ENCODE peak calls at places on chromosomes 16 and 17, in nine cellular contexts. I, R, N, C, J, X, B, S and Y are unnamed samples.

GRCh38 chr17:36592711-36593321 is 1.1 kb downstream of the DHRS11 start:
- DNase-seq in I (no peak), R (no peak), N (no peak), C (no peak), J (no peak), X (no peak), B (no peak), S (no peak), Y (no peak)

GRCh38 chr16:20332411-20332810 is 5.1 kb upstream of the GP2 start:
- DNase-seq in I (no peak), R (no peak), N (no peak), C (no peak), J (no peak), X (no peak), B (no peak), S (no peak), Y (no peak)

GRCh38 chr17:67258836-67259468 is 14.0 kb upstream of the HELZ start:
- DNase-seq in I (peak), R (no peak), N (no peak), C (no peak), J (no peak), X (no peak), B (no peak), S (no peak), Y (no peak)

GRCh38 chr16:87351320-87351698 is 32.3 kb downstream of the FBXO31 start:
- DNase-seq in I (no peak), R (no peak), N (no peak), C (no peak), J (no peak), X (no peak), B (no peak), S (no peak), Y (no peak)

GRCh38 chr17:6069611-6070279 is 434 bp upstream of the WSCD1 start:
- DNase-seq in I (no peak), R (no peak), N (no peak), C (no peak), J (no peak), X (no peak), B (no peak), S (no peak), Y (peak)

GRCh38 chr16:19108409-19109287 is 5.1 kb upstream of the ITPRIPL2 start:
- DNase-seq in I (no peak), R (no peak), N (no peak), C (no peak), J (no peak), X (no peak), B (no peak), S (no peak), Y (no peak)

GRCh38 chr17:66676421-66676820 is 158.5 kb upstream of the CACNG5 start:
- DNase-seq in I (no peak), R (no peak), N (no peak), C (no peak), J (no peak), X (peak), B (no peak), S (no peak), Y (no peak)

GRCh38 chr16:88754912-88755744 is 29.9 kb downstream of the PIEZO1 start:
- DNase-seq in I (no peak), R (peak), N (no peak), C (peak), J (peak), X (peak), B (no peak), S (no peak), Y (no peak)

GRCh38 chr16:2339521-2340484 is 725 bp downstream of the ABCA3 start:
- DNase-seq in I (peak), R (peak), N (peak), C (no peak), J (peak), X (peak), B (peak), S (peak), Y (no peak)

GRCh38 chr16:20799599-20799998 is 6.7 kb downstream of the ERI2 start:
- DNase-seq in I (no peak), R (no peak), N (no peak), C (no peak), J (no peak), X (peak), B (no peak), S (no peak), Y (no peak)

GRCh38 chr16:10728035-10728462 is 15.6 kb upstream of the NUBP1 start:
- DNase-seq in I (no peak), R (no peak), N (no peak), C (no peak), J (no peak), X (no peak), B (no peak), S (no peak), Y (no peak)

GRCh38 chr17:71631483-71631882 is 489.3 kb upstream of the SOX9 start:
- DNase-seq in I (no peak), R (no peak), N (no peak), C (peak), J (no peak), X (peak), B (no peak), S (no peak), Y (no peak)

GRCh38 chr17:80811181-80812105 is 180.2 kb upstream of the CHMP6 start:
- DNase-seq in I (no peak), R (no peak), N (peak), C (no peak), J (no peak), X (no peak), B (no peak), S (no peak), Y (no peak)

GRCh38 chr16:86942469-86943175 is 364.3 kb downstream of the FOXL1 start:
- DNase-seq in I (no peak), R (no peak), N (no peak), C (peak), J (no peak), X (peak), B (no peak), S (no peak), Y (peak)

GRCh38 chr16:86878290-86879160 is 300.2 kb downstream of the FOXL1 start:
- DNase-seq in I (no peak), R (no peak), N (no peak), C (no peak), J (peak), X (no peak), B (no peak), S (no peak), Y (peak)

GRCh38 chr16:81445143-81445922 is 725 bp downstream of the CMIP start:
- DNase-seq in I (no peak), R (peak), N (no peak), C (no peak), J (peak), X (peak), B (peak), S (no peak), Y (no peak)

GRCh38 chr17:6713130-6713917 is at the start of gene SLC13A5:
- DNase-seq in I (no peak), R (peak), N (no peak), C (no peak), J (peak), X (peak), B (peak), S (no peak), Y (no peak)

GRCh38 chr17:49067163-49067562 is 65.4 kb upstream of the B4GALNT2 start:
- DNase-seq in I (no peak), R (no peak), N (no peak), C (no peak), J (no peak), X (no peak), B (no peak), S (no peak), Y (no peak)

GRCh38 chr17:77320046-77320445 is 179.3 kb downstream of the SEC14L1 start:
- DNase-seq in I (peak), R (no peak), N (peak), C (no peak), J (no peak), X (no peak), B (no peak), S (no peak), Y (peak)

GRCh38 chr17:40556198-40556661 is 9.0 kb downstream of the CCR7 start:
- DNase-seq in I (no peak), R (no peak), N (no peak), C (no peak), J (no peak), X (no peak), B (no peak), S (no peak), Y (no peak)

GRCh38 chr17:57021226-57021940 is 43.5 kb downstream of the SCPEP1 start:
- DNase-seq in I (no peak), R (no peak), N (peak), C (no peak), J (no peak), X (peak), B (no peak), S (no peak), Y (no peak)

GRCh38 chr16:4660454-4661007 is 32.8 kb upstream of the NUDT16L1 start:
- DNase-seq in I (no peak), R (no peak), N (no peak), C (no peak), J (peak), X (peak), B (no peak), S (peak), Y (no peak)

DNA sequence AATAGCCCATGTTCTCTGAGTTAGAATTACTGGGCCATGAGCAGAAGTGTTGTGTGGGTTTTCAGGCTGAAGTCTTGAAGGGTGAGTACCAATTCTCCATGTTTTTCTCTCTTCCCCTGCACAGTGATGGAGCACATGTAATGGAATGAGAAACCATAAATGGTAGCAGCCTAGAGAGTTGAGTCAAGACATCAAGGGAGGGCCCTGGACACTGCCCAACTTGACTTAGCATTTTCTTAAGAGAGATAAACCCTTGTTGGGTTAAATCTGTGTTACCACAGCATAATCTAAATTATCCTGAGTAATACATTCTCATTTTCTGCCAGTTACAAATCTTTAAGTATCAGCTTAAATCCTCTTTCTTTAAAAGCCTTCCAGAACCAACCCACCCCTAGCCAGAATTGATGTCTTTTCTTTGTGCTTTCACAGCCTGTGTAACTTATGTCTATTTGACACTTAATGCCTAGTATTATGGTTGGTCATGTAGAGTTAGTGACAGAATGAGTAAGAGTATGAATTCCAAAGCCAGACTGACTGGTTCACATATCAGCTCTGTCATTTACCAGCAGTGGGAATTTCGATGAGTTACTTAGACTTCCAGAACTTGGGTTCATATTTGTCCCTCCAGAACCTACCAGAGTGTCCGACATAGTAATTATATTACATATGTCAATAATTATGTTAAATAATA is 27.0 kb upstream of the RGS9 start:
- DNase-seq in I (no peak), R (no peak), N (no peak), C (no peak), J (no peak), X (peak), B (no peak), S (no peak), Y (no peak)
- TF ChIP-seq CTCF in I (no peak), R (no peak), N (no peak), C (no peak), J (no peak), X (no peak), B (no peak), S (no peak), Y (no peak)

GRCh38 chr16:78249832-78250231 is 150.4 kb downstream of the WWOX start:
- DNase-seq in I (no peak), R (no peak), N (no peak), C (no peak), J (no peak), X (no peak), B (no peak), S (no peak), Y (no peak)

GRCh38 chr16:78252757-78253156 is 153.3 kb downstream of the WWOX start:
- DNase-seq in I (no peak), R (no peak), N (no peak), C (no peak), J (no peak), X (no peak), B (no peak), S (no peak), Y (no peak)

GRCh38 chr16:78244131-78244899 is 144.9 kb downstream of the WWOX start:
- DNase-seq in I (no peak), R (no peak), N (no peak), C (no peak), J (no peak), X (peak), B (no peak), S (no peak), Y (no peak)

GRCh38 chr16:78251115-78251514 is 151.7 kb downstream of the WWOX start:
- DNase-seq in I (no peak), R (no peak), N (no peak), C (no peak), J (no peak), X (no peak), B (no peak), S (no peak), Y (no peak)

DNA sequence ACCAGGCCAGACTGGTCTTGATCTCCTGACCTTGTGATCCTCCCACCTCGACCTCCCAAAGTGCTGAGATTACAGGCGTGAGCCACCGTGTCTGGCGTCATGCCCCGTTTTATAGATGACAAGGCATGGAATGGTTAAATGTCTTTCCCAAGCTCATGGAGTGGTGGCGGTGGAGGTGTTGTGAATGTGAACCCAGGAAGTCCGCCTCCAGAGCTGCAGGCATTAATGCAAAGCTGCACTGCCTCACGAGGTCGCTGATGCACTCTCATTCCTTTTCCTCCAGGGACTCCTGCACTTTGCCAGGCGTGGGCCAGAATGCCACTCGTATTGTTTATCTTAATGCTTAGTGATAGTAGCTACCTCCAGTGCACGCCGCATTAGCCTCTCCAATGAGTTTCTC is 149.6 kb downstream of the WWOX start:
- DNase-seq in I (no peak), R (peak), N (no peak), C (no peak), J (peak), X (no peak), B (no peak), S (no peak), Y (no peak)
- TF ChIP-seq CTCF in I (no peak), R (no peak), N (no peak), C (no peak), J (no peak), X (no peak), B (peak), S (no peak), Y (peak)

DNA sequence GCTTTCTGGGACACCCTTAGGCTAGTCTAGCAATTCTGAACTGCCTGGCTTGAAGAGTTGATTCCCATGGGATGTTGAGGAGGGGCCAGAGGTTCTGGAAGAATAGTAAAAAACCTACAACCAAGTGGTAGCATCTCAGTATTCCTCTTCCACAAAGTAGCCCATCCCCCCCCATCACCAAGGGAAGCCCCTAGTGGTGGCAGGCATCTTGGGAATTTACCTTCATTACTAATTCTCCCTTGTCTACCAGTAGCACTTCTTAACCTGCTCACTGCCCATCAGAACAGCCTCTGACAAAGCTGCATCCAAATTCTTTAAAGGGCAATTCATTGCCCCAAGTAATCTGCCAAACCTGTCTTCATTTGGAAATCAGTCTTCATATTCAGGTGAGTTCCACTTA is 12.8 kb upstream of the RAB11FIP4 start:
- DNase-seq in I (no peak), R (no peak), N (no peak), C (no peak), J (no peak), X (no peak), B (no peak), S (no peak), Y (no peak)
- TF ChIP-seq CTCF in I (no peak), R (no peak), N (no peak), C (no peak), J (no peak), X (peak), B (peak), S (no peak), Y (peak)

DNA sequence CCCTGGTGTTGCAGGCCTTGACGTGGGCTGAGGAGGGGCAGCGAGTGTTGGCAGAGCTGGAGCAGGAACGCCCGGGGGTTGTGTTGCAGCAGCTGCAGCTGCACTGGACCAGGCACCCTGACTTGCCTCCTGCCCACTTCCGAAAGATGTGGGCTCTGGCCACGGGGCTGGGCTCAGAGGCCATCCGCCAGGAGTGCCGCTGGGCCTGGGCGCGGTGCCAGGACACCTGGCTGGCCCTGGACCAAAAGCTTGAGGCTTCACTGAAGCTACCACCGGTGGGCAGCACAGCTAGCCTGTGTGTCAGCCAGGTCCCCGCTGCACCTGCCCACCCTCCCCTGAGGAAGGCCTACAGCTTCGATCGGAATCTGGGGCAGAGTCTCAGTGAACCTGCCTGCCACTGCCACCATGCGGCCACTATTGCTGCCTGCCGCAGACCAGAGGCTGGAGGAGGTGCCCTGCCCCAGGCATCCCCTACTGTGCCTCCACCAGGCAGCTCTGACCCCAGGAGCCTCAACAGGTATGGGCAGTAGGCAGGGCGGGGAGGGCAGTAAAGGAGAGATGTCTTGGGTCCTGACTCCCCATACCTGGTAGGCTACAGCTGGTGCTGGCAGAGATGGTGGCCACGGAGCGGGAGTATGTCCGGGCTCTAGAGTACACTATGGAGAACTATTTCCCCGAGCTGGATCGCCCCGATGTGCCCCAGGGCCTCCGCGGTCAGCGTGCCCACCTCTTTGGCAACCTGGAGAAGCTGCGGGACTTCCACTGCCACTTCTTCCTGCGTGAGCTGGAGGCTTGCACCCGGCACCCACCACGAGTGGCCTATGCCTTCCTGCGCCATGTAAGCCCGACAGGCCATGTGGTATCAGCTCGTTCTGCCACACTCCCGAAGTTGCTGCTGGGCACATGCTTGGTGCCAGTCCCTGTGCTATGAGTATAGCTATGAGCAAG is 5.6 kb downstream of the PLEKHG4 start:
- DNase-seq in I (no peak), R (peak), N (no peak), C (no peak), J (peak), X (peak), B (peak), S (peak), Y (no peak)
- TF ChIP-seq CTCF in I (no peak), R (no peak), N (peak), C (peak), J (peak), X (peak), B (peak), S (no peak), Y (peak)

GRCh38 chr17:74529243-74529642 is 2.0 kb downstream of the CD300LB start:
- DNase-seq in I (no peak), R (peak), N (no peak), C (no peak), J (no peak), X (no peak), B (no peak), S (no peak), Y (peak)

GRCh38 chr17:74530751-74531150 is 524 bp downstream of the CD300LB start:
- DNase-seq in I (no peak), R (no peak), N (no peak), C (no peak), J (no peak), X (no peak), B (no peak), S (no peak), Y (no peak)

GRCh38 chr17:74528491-74529199 is 2.6 kb downstream of the CD300LB start:
- DNase-seq in I (peak), R (no peak), N (peak), C (no peak), J (no peak), X (no peak), B (no peak), S (no peak), Y (peak)

GRCh38 chr17:74531231-74531761 is at the start of gene CD300LB:
- DNase-seq in I (peak), R (peak), N (no peak), C (no peak), J (no peak), X (no peak), B (no peak), S (peak), Y (peak)

DNA sequence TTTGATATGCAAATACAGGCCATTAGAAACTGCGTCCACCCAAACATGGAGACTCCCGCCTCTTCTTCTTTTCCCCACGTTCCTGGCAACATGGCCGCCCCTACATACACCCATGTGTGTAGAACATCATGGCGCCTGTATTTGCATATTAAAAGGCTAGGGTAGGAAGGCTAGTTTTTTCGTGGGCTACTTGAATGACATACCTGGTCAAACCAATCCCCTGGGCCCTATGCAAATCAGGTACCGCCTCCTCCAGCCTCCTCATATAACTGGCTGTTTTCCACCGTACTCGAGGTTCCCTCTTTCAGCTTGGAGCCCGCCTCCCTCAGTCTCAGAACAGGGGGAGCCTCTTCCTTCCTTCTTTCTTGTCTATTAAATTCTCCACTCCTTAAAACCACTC is 840 bp upstream of the CD300LB start:
- DNase-seq in I (peak), R (no peak), N (peak), C (no peak), J (no peak), X (no peak), B (no peak), S (peak), Y (no peak)
- TF ChIP-seq CTCF in I (no peak), R (no peak), N (no peak), C (no peak), J (no peak), X (no peak), B (no peak), S (no peak), Y (no peak)

GRCh38 chr17:28715217-28715616 is 2.5 kb downstream of the RAB34 start:
- DNase-seq in I (no peak), R (no peak), N (no peak), C (no peak), J (no peak), X (no peak), B (no peak), S (no peak), Y (no peak)

GRCh38 chr17:28712037-28712704 is 483 bp upstream of the PROCA1 start:
- DNase-seq in I (peak), R (peak), N (peak), C (no peak), J (peak), X (no peak), B (no peak), S (peak), Y (no peak)

GRCh38 chr17:28711723-28712036 is at the start of gene PROCA1:
- DNase-seq in I (no peak), R (no peak), N (no peak), C (no peak), J (no peak), X (no peak), B (no peak), S (no peak), Y (no peak)

GRCh38 chr17:28712705-28713415 is 1.2 kb upstream of the PROCA1 start:
- DNase-seq in I (no peak), R (no peak), N (no peak), C (no peak), J (no peak), X (no peak), B (no peak), S (no peak), Y (no peak)

GRCh38 chr17:28714281-28714680 is 2.6 kb upstream of the PROCA1 start:
- DNase-seq in I (no peak), R (no peak), N (no peak), C (no peak), J (no peak), X (no peak), B (no peak), S (no peak), Y (no peak)
- TF ChIP-seq CTCF in I (no peak), R (no peak), N (no peak), C (no peak), J (no peak), X (no peak), B (no peak), S (no peak), Y (peak)